ENCODE peak calls at places on chromosomes 13 and 19, in seven cellular contexts. H, R, V, A, M, J and B are unnamed samples.

GRCh38 chr13:95608640-95609280 is 35.7 kb downstream of the DZIP1 start:
- DNase-seq in H (no peak), R (no peak), V (no peak), A (no peak), M (no peak), J (no peak), B (no peak)

GRCh38 chr13:30480292-30480947 is 14.7 kb upstream of the HMGB1 start:
- DNase-seq in H (peak; percentile 42), R (no peak), V (no peak), A (no peak), M (no peak), J (no peak), B (peak; percentile 58)

GRCh38 chr19:45591004-45591637 is 6.5 kb upstream of the OPA3 start:
- DNase-seq in H (peak; percentile 37), R (no peak), V (no peak), A (no peak), M (peak; percentile 78), J (peak; percentile 35), B (peak; percentile 50)

GRCh38 chr13:49932868-49933267 is 3.3 kb downstream of the SPRYD7 start:
- DNase-seq in H (no peak), R (no peak), V (no peak), A (no peak), M (no peak), J (no peak), B (no peak)

GRCh38 chr19:39413903-39414608 is 1.6 kb downstream of the PLEKHG2 start:
- DNase-seq in H (no peak), R (no peak), V (no peak), A (no peak), M (peak; percentile 60), J (peak; percentile 28), B (no peak)

GRCh38 chr19:4870025-4870700 is 2.7 kb upstream of the PLIN3 start:
- DNase-seq in H (no peak), R (no peak), V (no peak), A (no peak), M (no peak), J (peak; percentile 92), B (peak; percentile 57)

GRCh38 chr19:28489126-28489660 is 723.8 kb downstream of the UQCRFS1 start:
- DNase-seq in H (no peak), R (no peak), V (no peak), A (no peak), M (peak; percentile 18), J (no peak), B (no peak)

GRCh38 chr13:24272452-24273161 is 36.8 kb upstream of the C1QTNF9 start:
- DNase-seq in H (no peak), R (no peak), V (no peak), A (no peak), M (no peak), J (no peak), B (peak; percentile 65)

GRCh38 chr19:41116261-41116660 is 2.0 kb downstream of the CYP2F1 start:
- DNase-seq in H (no peak), R (no peak), V (no peak), A (no peak), M (no peak), J (no peak), B (no peak)

GRCh38 chr13:70668983-70669382 is 560.7 kb upstream of the KLHL1 start:
- DNase-seq in H (no peak), R (no peak), V (no peak), A (no peak), M (no peak), J (no peak), B (no peak)

GRCh38 chr19:18683109-18683954 is at the start of gene CRTC1:
- DNase-seq in H (peak; percentile 77), R (peak; percentile 93), V (peak; percentile 90), A (peak; percentile 90), M (peak; percentile 95), J (peak; percentile 79), B (peak; percentile 91)

GRCh38 chr19:18682807-18683108 is 722 bp upstream of the CRTC1 start:
- DNase-seq in H (no peak), R (no peak), V (no peak), A (no peak), M (no peak), J (no peak), B (no peak)

GRCh38 chr19:18684642-18684993 is 1.1 kb downstream of the CRTC1 start:
- DNase-seq in H (no peak), R (no peak), V (no peak), A (no peak), M (no peak), J (no peak), B (no peak)

GRCh38 chr19:18685597-18686164 is 2.2 kb downstream of the CRTC1 start:
- DNase-seq in H (no peak), R (no peak), V (no peak), A (no peak), M (no peak), J (peak; percentile 13), B (no peak)

DNA sequence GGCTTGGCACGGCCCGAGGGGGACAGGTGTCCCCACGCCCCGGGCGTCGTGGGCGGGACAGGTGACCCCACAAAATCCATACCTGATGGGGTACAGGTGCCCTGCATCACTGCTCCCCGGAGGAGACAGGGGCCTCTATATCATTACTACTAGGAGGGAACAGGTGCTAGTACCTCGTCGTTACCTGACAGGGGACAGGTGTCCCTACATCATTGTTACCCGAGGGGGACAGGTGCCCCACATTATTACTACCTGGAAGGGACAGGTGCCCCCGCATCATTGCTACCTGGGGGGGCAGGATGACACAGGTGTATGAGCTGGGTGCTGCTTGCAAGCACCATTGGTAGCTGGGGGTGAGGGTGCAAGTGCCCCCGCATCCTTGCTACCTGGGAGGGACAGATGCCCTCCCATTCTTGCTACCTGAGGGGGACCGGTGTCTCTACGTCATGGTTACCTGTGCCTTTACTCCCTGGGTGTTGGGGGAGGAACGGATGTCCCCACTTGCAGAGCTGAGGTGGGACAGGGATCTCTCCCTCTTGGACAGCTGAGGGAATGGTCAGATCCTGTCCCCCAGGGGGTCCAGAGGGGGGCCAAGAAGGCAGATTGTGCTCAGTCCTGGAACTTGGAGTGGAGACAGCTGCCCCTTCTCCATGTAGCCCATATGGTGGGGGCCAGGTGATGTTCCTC is 618 bp downstream of the CRTC1 start:
- DNase-seq in H (no peak), R (no peak), V (no peak), A (no peak), M (no peak), J (no peak), B (no peak)
- H3K27ac ChIP-seq in H (peak overlapping the region; percentile 80), R (peak overlapping the region; percentile 55), V (no peak overlapping the region), A (no peak overlapping the region), M (no peak overlapping the region), J (no peak overlapping the region), B (no peak overlapping the region)

DNA sequence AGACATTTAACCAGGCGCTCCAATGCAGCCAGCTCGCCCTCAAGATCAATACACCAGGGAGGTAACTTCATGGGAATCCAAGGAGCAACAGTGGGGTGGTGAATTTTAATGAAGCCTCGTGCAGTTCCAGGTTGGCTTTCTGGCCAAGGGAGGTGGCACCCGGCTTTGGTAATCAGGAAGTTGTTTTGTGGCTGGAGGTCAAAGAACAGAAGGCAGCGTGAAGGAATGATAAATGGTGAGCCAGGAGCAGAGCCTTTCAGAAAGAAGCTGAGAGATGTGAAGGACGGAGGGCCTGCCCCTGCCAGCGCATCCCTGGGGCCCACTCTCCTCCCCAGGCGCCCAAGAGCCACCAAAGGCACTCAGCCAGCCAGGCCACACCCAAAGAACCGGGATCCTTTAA is 188.2 kb upstream of the TSC22D1 start:
- DNase-seq in H (peak; percentile 24), R (no peak), V (no peak), A (no peak), M (peak; percentile 26), J (no peak), B (no peak)
- H3K27ac ChIP-seq in H (no peak overlapping the region), R (no peak overlapping the region), V (no peak overlapping the region), A (no peak overlapping the region), M (peak overlapping the region; percentile 81), J (no peak overlapping the region), B (no peak overlapping the region)

DNA sequence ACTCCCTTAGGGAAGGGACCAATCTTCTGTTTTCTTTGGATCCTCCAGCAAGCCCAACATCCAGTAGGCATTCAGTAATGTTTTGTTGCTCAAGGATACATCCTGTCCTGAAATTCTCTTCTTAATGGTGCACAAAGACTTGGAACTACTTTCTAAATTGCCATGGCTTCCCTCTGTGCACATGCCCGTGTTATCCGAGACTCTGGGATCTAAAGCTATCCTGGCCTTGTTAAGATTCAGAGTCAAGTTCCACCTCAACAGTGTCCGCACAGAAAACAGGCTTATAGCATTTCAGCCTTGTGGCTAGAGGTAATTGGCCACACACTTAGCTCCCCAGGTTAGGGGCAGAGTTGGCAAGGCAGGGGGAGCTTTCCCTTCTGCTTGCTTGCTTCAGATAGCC is 71.8 kb downstream of the CBY2 start:
- DNase-seq in H (no peak), R (no peak), V (no peak), A (no peak), M (no peak), J (no peak), B (no peak)
- H3K27ac ChIP-seq in H (no peak overlapping the region), R (no peak overlapping the region), V (no peak overlapping the region), A (no peak overlapping the region), M (no peak overlapping the region), J (no peak overlapping the region), B (no peak overlapping the region)

DNA sequence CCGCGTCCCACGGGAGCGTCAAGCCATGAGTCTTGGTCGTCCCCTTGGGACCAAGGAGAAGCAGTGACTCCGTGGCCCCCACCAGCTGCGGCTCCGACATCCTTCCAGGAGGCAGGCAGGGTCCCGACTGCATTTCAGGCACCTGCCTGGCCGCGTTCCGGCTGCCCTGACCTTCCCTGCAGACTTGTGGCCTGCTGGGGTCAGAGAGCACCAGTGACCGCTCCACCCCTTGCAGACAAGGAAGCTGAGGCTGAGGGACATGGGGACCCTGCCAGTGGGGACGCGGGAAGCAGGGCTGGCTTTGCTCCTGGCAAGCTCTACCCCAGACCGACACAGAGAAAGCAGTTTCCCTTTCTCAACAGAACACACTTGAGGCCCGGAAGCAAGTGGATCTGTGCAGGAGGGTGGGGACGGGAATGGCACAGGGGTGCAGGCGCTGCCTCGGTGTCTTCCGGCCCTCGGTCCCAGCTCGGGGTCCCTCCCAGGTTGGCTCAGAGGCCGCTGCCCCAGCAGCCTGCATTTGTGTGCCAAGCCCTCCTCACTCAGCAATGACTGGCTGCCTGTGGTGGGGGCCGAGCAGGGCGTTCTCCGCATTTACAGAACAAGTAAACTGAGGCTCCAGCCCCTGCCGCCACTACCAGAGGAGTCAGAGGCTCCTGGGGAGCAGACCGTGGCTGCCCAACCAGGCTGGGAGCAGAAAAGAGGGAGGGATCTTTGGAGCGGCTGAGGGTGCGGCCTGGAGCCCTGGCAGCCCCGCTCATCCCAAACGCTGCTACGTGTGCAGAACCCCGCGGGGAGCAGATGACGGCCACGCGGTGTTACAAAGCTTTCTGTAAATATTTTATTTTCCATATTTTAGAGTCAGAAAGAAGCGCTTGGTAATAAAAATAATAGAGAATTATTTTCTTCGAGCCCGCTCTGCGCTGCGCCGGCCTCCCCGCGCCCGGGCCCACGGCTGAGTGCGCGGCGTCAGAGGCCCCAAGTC is 43.9 kb downstream of the GAS6 start:
- DNase-seq in H (no peak), R (no peak), V (no peak), A (no peak), M (no peak), J (no peak), B (no peak)
- H3K27ac ChIP-seq in H (peak overlapping the region; percentile 62), R (no peak overlapping the region), V (no peak overlapping the region), A (no peak overlapping the region), M (no peak overlapping the region), J (peak overlapping the region; percentile 58), B (peak overlapping the region; percentile 91)